ENCODE peak calls at places on chromosome 13, in nine cellular contexts. J is CD8-positive, alpha-beta T cell; W is IMR-90; Q is ovary; K is tibial artery; H is BE2C; B is AG04450; L is tibial nerve; C is fibroblast of lung. F is an unnamed sample.

GRCh38 chr13:42000836-42001235 is 39.9 kb upstream of the VWA8 start:
- DNase-seq in C (peak; percentile 54), J (no peak), K (no peak), L (no peak), H (no peak), Q (no peak), W (no peak), B (no peak), F (no peak)

GRCh38 chr13:111325146-111325890 is 4.9 kb downstream of the TEX29 start:
- DNase-seq in W (no peak), C (no peak), J (no peak), L (no peak), K (peak; percentile 19), Q (no peak), H (no peak), B (no peak), F (no peak)

GRCh38 chr13:99894105-99894504 is 77.5 kb downstream of the ZIC5 start:
- DNase-seq in J (no peak), L (no peak), B (no peak), Q (no peak), H (no peak), W (no peak), K (no peak), C (no peak), F (no peak)

GRCh38 chr13:27644302-27644701 is 22.6 kb downstream of the POLR1D start:
- DNase-seq in K (no peak), Q (no peak), L (no peak), J (no peak), C (peak; percentile 96), B (peak; percentile 79), W (peak; percentile 92), H (no peak), F (no peak)

GRCh38 chr13:106867249-106867648 is 299.3 kb upstream of the ARGLU1 start:
- DNase-seq in W (no peak), C (peak; percentile 2), L (no peak), B (no peak), H (peak; percentile 37), J (no peak), Q (no peak), K (no peak), F (no peak)

GRCh38 chr13:107806726-107807125 is 408.6 kb downstream of the LIG4 start:
- DNase-seq in L (no peak), C (no peak), Q (no peak), B (no peak), J (no peak), H (no peak), W (no peak), K (no peak), F (no peak)

GRCh38 chr13:80444240-80445015 is 103.5 kb upstream of the SPRY2 start:
- DNase-seq in B (no peak), Q (no peak), K (no peak), C (no peak), L (no peak), W (no peak), J (no peak), H (no peak), F (no peak)

GRCh38 chr13:61276401-61276800 is 139.2 kb downstream of the PCDH20 start:
- DNase-seq in C (no peak), L (no peak), H (no peak), B (no peak), Q (no peak), J (no peak), K (no peak), W (no peak), F (no peak)

GRCh38 chr13:108470921-108471320 is 158.5 kb upstream of the MYO16 start:
- DNase-seq in K (no peak), W (no peak), B (no peak), H (no peak), C (no peak), J (no peak), L (no peak), Q (no peak), F (no peak)

GRCh38 chr13:41457589-41458186 is 338 bp downstream of the RGCC start:
- DNase-seq in L (no peak), Q (no peak), W (no peak), C (no peak), J (no peak), B (no peak), K (no peak), H (no peak), F (no peak)

GRCh38 chr13:30841161-30841560 is 64.9 kb upstream of the MEDAG start:
- DNase-seq in W (peak; percentile 45), J (no peak), L (no peak), C (no peak), H (no peak), K (no peak), Q (no peak), B (no peak), F (no peak)

GRCh38 chr13:96817336-96817941 is 176.8 kb downstream of the OXGR1 start:
- DNase-seq in K (no peak), Q (no peak), L (no peak), W (peak; percentile 10), C (peak; percentile 1), J (no peak), B (no peak), H (no peak), F (peak; percentile 9)

GRCh38 chr13:26599885-26600284 is 42.4 kb downstream of the WASF3 start:
- DNase-seq in K (no peak), B (no peak), W (no peak), L (no peak), Q (no peak), H (no peak), C (no peak), J (no peak), F (no peak)

GRCh38 chr13:20983386-20983785 is 78.0 kb downstream of the LATS2 start:
- DNase-seq in Q (no peak), J (no peak), C (no peak), B (no peak), W (no peak), K (no peak), H (no peak), L (no peak), F (no peak)

GRCh38 chr13:105196052-105196451 is 1339.4 kb downstream of the EFNB2 start:
- DNase-seq in K (no peak), L (no peak), H (no peak), J (no peak), W (peak; percentile 58), B (no peak), Q (no peak), C (peak; percentile 94), F (no peak)

GRCh38 chr13:50387124-50387581 is 371.9 kb downstream of the KCNRG start:
- DNase-seq in Q (peak; percentile 20), C (peak; percentile 80), L (peak; percentile 53), B (no peak), J (no peak), W (peak; percentile 42), H (peak; percentile 82), K (peak; percentile 48), F (no peak)

GRCh38 chr13:25715760-25716159 is 336.1 kb downstream of the SHISA2 start:
- DNase-seq in H (no peak), W (no peak), K (no peak), C (no peak), L (no peak), B (no peak), Q (no peak), J (no peak), F (no peak)

DNA sequence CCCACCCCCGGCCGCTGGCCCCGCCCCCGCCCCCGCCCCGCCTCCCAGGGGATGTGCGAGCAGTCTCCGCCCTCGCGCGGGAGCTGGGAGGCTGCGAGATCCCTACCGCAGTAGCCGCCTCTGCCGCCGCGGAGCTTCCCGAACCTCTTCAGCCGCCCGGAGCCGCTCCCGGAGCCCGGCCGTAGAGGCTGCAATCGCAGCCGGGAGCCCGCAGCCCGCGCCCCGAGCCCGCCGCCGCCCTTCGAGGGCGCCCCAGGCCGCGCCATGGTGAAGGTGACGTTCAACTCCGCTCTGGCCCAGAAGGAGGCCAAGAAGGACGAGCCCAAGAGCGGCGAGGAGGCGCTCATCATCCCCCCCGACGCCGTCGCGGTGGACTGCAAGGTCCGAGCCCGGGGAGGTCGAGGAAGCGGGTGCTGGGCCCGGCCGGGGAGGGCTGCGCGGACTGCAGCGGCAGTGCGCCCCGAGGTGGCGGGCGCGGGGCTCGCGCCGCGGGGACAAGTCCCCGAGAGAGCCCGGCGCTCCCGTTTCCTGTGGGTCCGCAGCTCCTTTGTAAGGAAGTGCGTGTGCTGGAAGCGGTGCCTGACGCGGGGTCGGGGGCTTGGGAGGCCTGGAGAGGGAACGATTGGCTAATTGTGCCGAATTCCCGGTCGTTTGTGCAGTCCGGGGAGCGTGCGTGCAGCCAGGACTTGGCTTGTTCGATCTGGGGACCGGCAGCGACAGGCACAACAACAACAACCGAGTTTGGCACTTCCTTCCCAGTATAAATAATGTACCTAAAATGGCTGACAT is at the start of gene ITM2B:
- DNase-seq in H (peak; percentile 86), C (peak; percentile 72), K (peak; percentile 57), J (peak; percentile 40), L (peak; percentile 53), Q (peak; percentile 82), B (no peak), W (peak; percentile 65), F (peak; percentile 72)
- TF ChIP-seq CTCF in H (peak; percentile 3), C (peak; percentile 45), K (peak; percentile 29), J (peak; percentile 59), L (peak; percentile 47), Q (no peak), B (peak; percentile 22), W (peak; percentile 36), F (peak; percentile 17)

GRCh38 chr13:32503727-32504126 is 34.9 kb downstream of the N4BP2L2 start:
- DNase-seq in Q (peak; percentile 77), J (no peak), H (no peak), K (no peak), L (no peak), C (no peak), B (no peak), W (no peak), F (no peak)
- TF ChIP-seq CTCF in Q (no peak), J (no peak), H (no peak), K (no peak), L (no peak), C (no peak), B (no peak), W (no peak), F (no peak)

GRCh38 chr13:23288564-23288963 is 107.8 kb downstream of the SGCG start:
- DNase-seq in K (no peak), B (no peak), Q (no peak), C (no peak), L (no peak), H (no peak), J (no peak), W (no peak), F (no peak)
- TF ChIP-seq CTCF in K (no peak), B (no peak), Q (no peak), C (no peak), L (no peak), H (no peak), J (no peak), W (no peak), F (no peak)

GRCh38 chr13:74687452-74688180 is 553.4 kb upstream of the KLF12 start:
- DNase-seq in J (no peak), K (no peak), W (no peak), C (no peak), B (no peak), H (no peak), Q (no peak), L (no peak), F (peak; percentile 63)

GRCh38 chr13:74681891-74682290 is 547.7 kb upstream of the KLF12 start:
- DNase-seq in B (no peak), H (no peak), Q (no peak), C (no peak), L (no peak), W (no peak), J (no peak), K (no peak), F (no peak)

GRCh38 chr13:74678308-74678958 is 544.2 kb upstream of the KLF12 start:
- DNase-seq in J (no peak), B (no peak), H (no peak), L (no peak), Q (no peak), K (no peak), W (no peak), C (no peak), F (no peak)

GRCh38 chr13:74683411-74683810 is 549.2 kb upstream of the KLF12 start:
- DNase-seq in K (no peak), J (no peak), L (no peak), W (no peak), B (no peak), C (no peak), Q (no peak), H (no peak), F (peak; percentile 29)
- TF ChIP-seq CTCF in K (no peak), J (no peak), L (no peak), W (no peak), B (peak; percentile 17), C (no peak), Q (no peak), H (no peak), F (no peak)